ENCODE peak calls at places on chromosomes 11 and 22, in nine cellular contexts. L is AG04450, G is Caco-2, Q is ascending aorta, S is fibroblast of lung, V is GM20000, B is heart right ventricle, C is breast epithelium, F is uterus. A is an unnamed sample.
A peak's percentile ranks its signal among the peaks of the same experiment; 100 is the strongest.

GRCh38 chr11:12222099-12222751 is 111.8 kb downstream of the MICAL2 start:
- DNase-seq in L (no peak), G (peak; percentile 54), Q (no peak), S (peak; percentile 72), V (no peak), B (peak; percentile 64), C (no peak), F (no peak), A (no peak)

GRCh38 chr11:12019337-12019736 is 10.9 kb upstream of the DKK3 start:
- DNase-seq in L (no peak), G (no peak), Q (no peak), S (peak; percentile 96), V (no peak), B (no peak), C (no peak), F (no peak), A (no peak)

GRCh38 chr11:70833554-70833953 is 418.8 kb downstream of the SHANK2 start:
- DNase-seq in L (no peak), G (no peak), Q (no peak), S (no peak), V (no peak), B (no peak), C (no peak), F (no peak), A (no peak)

GRCh38 chr11:94149435-94149834 is 20.8 kb downstream of the PANX1 start:
- DNase-seq in L (peak; percentile 80), G (no peak), Q (no peak), S (peak; percentile 88), V (no peak), B (no peak), C (no peak), F (no peak), A (no peak)

GRCh38 chr22:19518568-19519030 is 5.6 kb downstream of the CLDN5 start:
- DNase-seq in L (no peak), G (no peak), Q (peak; percentile 34), S (no peak), V (no peak), B (no peak), C (no peak), F (no peak), A (no peak)

GRCh38 chr11:102886999-102887398 is 12.2 kb upstream of the MMP12 start:
- DNase-seq in L (no peak), G (no peak), Q (no peak), S (peak; percentile 30), V (no peak), B (no peak), C (no peak), F (no peak), A (no peak)

GRCh38 chr11:36149538-36150242 is 139.5 kb downstream of the COMMD9 start:
- DNase-seq in L (peak; percentile 97), G (peak; percentile 87), Q (peak; percentile 74), S (peak; percentile 99), V (peak; percentile 71), B (no peak), C (peak; percentile 74), F (peak; percentile 67), A (peak; percentile 66)

GRCh38 chr22:33073989-33074391 is 15.8 kb upstream of the SYN3 start:
- DNase-seq in L (no peak), G (no peak), Q (no peak), S (peak; percentile 16), V (no peak), B (no peak), C (no peak), F (no peak), A (no peak)

GRCh38 chr11:17730608-17731462 is 3.7 kb upstream of the KCNC1 start:
- DNase-seq in L (peak; percentile 33), G (peak; percentile 81), Q (peak; percentile 80), S (peak; percentile 61), V (peak; percentile 91), B (peak; percentile 81), C (peak; percentile 83), F (peak; percentile 48), A (peak; percentile 84)

GRCh38 chr11:1758611-1759150 is 5.0 kb downstream of the CTSD start:
- DNase-seq in L (no peak), G (no peak), Q (no peak), S (no peak), V (no peak), B (no peak), C (no peak), F (no peak), A (no peak)

GRCh38 chr11:30585892-30586250 is 282 bp downstream of the MPPED2 start:
- DNase-seq in L (no peak), G (no peak), Q (peak; percentile 67), S (no peak), V (peak; percentile 35), B (peak; percentile 47), C (peak; percentile 19), F (peak; percentile 44), A (peak; percentile 12)

GRCh38 chr22:26592368-26593015 is 2.6 kb upstream of the TPST2 start:
- DNase-seq in L (no peak), G (no peak), Q (no peak), S (no peak), V (peak; percentile 68), B (no peak), C (no peak), F (no peak), A (peak; percentile 57)

GRCh38 chr22:44214764-44215163 is 34.0 kb downstream of the PARVG start:
- DNase-seq in L (no peak), G (no peak), Q (no peak), S (no peak), V (peak; percentile 7), B (no peak), C (no peak), F (no peak), A (no peak)

GRCh38 chr11:78030429-78031325 is 7.6 kb upstream of the KCTD14 start:
- DNase-seq in L (no peak), G (no peak), Q (no peak), S (peak; percentile 70), V (no peak), B (peak; percentile 71), C (peak; percentile 79), F (no peak), A (no peak)

GRCh38 chr22:39512026-39512425 is 8.3 kb upstream of the ATF4 start:
- DNase-seq in L (no peak), G (no peak), Q (no peak), S (no peak), V (no peak), B (no peak), C (no peak), F (no peak), A (no peak)

GRCh38 chr22:39515266-39516050 is 4.9 kb upstream of the ATF4 start:
- DNase-seq in L (no peak), G (no peak), Q (no peak), S (no peak), V (no peak), B (no peak), C (no peak), F (no peak), A (no peak)

GRCh38 chr22:39517470-39517869 is 2.9 kb upstream of the ATF4 start:
- DNase-seq in L (no peak), G (no peak), Q (no peak), S (no peak), V (no peak), B (no peak), C (no peak), F (no peak), A (no peak)

GRCh38 chr22:39513791-39514190 is 6.6 kb upstream of the ATF4 start:
- DNase-seq in L (no peak), G (no peak), Q (no peak), S (no peak), V (no peak), B (no peak), C (no peak), F (no peak), A (no peak)

DNA sequence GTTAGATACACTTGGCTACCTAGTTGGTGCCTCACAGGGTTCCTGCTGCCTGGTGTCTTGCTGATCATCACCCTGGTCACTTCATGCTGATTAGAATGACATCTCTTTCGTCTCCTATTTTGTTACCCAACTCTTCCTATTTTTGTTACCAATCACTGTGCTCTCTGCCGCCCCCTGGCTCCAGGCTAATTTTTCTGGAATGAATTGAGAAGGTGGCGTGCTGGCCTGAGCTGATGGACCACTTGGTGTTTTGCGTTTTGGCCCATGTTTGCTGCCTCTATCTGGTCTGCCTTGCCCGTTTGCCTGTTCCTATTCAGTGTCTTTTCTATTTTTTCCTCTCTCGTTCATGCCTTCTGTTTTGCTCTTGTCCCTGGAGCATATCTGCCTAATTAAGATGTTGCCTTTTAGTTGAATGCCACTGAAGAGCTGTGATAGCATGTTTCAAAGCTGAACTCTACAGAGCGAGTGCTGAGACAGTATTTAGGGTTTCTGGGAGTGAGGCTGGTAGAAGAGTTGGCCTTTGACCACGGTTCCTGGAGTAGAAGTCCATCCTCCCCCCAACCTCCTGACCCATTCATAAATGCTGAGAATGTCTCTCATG is 5.9 kb upstream of the ATF4 start:
- DNase-seq in L (no peak), G (no peak), Q (no peak), S (no peak), V (no peak), B (no peak), C (no peak), F (peak; percentile 50), A (no peak)
- TF ChIP-seq CTCF in L (peak; percentile 82), G (peak; percentile 67), Q (peak; percentile 53), S (peak; percentile 68), V (peak; percentile 46), B (peak; percentile 56), C (peak; percentile 50), F (peak; percentile 50), A (peak; percentile 77)

GRCh38 chr22:42915980-42916765 is 59.1 kb upstream of the ARFGAP3 start:
- DNase-seq in L (no peak), G (no peak), Q (no peak), S (no peak), V (no peak), B (no peak), C (no peak), F (no peak), A (no peak)
- TF ChIP-seq CTCF in L (no peak), G (no peak), Q (no peak), S (no peak), V (no peak), B (no peak), C (no peak), F (no peak), A (no peak)

DNA sequence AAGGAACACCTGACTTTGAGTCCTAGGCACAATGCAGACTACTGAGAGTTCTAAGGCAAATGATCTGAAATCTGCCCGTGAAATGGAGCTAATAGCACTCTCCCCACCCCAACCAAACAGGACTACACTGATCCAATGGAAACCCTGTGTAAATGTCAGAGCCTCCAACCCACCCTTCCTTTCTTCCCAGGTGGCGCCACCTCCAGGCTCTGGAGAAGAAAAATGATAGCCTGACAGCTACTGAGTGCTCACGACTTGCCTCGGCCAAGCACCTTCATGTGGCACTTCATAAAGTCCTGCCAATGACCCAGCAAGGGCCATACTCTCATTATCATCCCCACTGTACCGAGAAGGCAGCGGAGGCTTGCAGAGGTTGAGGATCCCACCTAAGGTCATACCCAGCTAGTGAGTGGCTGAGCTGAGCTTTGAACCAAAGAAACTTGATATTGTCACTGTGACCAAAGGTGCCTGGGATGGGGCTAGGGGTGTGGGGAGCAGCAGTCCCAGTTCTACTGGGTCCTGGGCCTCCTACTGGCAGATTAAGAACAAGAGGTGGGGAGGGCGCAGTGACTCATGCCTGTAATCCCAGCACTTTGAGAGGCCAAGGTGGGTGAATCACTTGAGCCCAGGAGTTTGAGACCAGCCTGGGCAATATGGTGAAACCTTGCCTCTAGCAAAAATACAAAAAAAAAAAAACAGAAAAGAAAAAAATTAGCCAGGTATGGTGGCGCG is 20.5 kb downstream of the TST start:
- DNase-seq in L (no peak), G (no peak), Q (no peak), S (no peak), V (no peak), B (no peak), C (no peak), F (no peak), A (no peak)
- TF ChIP-seq CTCF in L (no peak), G (no peak), Q (no peak), S (peak; percentile 7), V (peak; percentile 21), B (no peak), C (no peak), F (no peak), A (peak; percentile 21)

GRCh38 chr22:21624120-21624879 is 5.5 kb downstream of the YDJC start:
- DNase-seq in L (no peak), G (no peak), Q (no peak), S (no peak), V (no peak), B (peak; percentile 41), C (no peak), F (no peak), A (no peak)
- TF ChIP-seq CTCF in L (peak; percentile 47), G (peak; percentile 42), Q (peak; percentile 31), S (peak; percentile 27), V (peak; percentile 20), B (no peak), C (no peak), F (no peak), A (peak; percentile 51)